ENCODE peak calls at places on chromosomes 4 and X, in nine cellular contexts. J is uterus; H is effector memory CD4-positive, alpha-beta T cell; F is A673; S is right lobe of liver; P is upper lobe of right lung; W is left lung; N is SJSA1; G is right cardiac atrium. V is an unnamed sample. For H3K9me3, the result is how much of the 10 kb centered on the place peaks cover.

GRCh38 chrX:111490683-111491082 is 20.8 kb upstream of the SERTM2 start:
- DNase-seq in P (no peak), J (no peak), H (no peak), W (no peak), S (no peak), G (no peak), N (no peak), F (no peak), V (no peak)

GRCh38 chr4:9989918-9990635 is 31.2 kb downstream of the SLC2A9 start:
- DNase-seq in N (no peak), W (no peak), H (no peak), P (no peak), S (no peak), F (no peak), G (peak), J (no peak), V (no peak)

GRCh38 chrX:16610121-16610565 is 39.8 kb upstream of the S100G start:
- DNase-seq in N (peak), S (no peak), H (no peak), G (no peak), P (no peak), J (no peak), W (no peak), F (peak), V (no peak)

GRCh38 chrX:20066968-20067708 is 49.6 kb downstream of the MAP7D2 start:
- DNase-seq in J (peak), S (no peak), F (peak), P (no peak), W (no peak), N (peak), H (no peak), G (no peak), V (peak)

GRCh38 chrX:82742351-82742750 is 765.7 kb upstream of the POU3F4 start:
- DNase-seq in F (no peak), W (no peak), S (no peak), G (no peak), J (no peak), H (no peak), P (no peak), N (no peak), V (no peak)

GRCh38 chr4:173243321-173243720 is 74.7 kb downstream of the GALNT7 start:
- DNase-seq in N (peak), G (no peak), W (no peak), J (no peak), F (peak), P (no peak), H (no peak), S (no peak), V (no peak)

GRCh38 chrX:69025802-69026301 is 139.4 kb downstream of the PJA1 start:
- DNase-seq in N (no peak), F (no peak), J (no peak), P (no peak), G (no peak), W (no peak), S (no peak), H (no peak), V (no peak)

GRCh38 chrX:118211891-118212816 is 95.5 kb upstream of the KLHL13 start:
- DNase-seq in N (no peak), G (no peak), P (no peak), H (no peak), F (no peak), W (no peak), J (no peak), S (no peak), V (no peak)

GRCh38 chr4:109046549-109047171 is 255.8 kb downstream of the COL25A1 start:
- DNase-seq in P (no peak), J (no peak), S (no peak), G (no peak), H (no peak), N (no peak), F (no peak), W (no peak), V (peak)

GRCh38 chr4:174604198-174604597 is 81.9 kb upstream of the HPGD start:
- DNase-seq in P (no peak), J (no peak), S (no peak), N (no peak), F (peak), G (no peak), H (no peak), W (no peak), V (no peak)

GRCh38 chrX:63012574-63012973 is 338.6 kb downstream of the SPIN4 start:
- DNase-seq in P (no peak), N (no peak), J (no peak), W (no peak), G (no peak), H (no peak), S (no peak), F (no peak), V (no peak)

GRCh38 chrX:134894373-134894895 is 96.4 kb upstream of the SMIM10 start:
- DNase-seq in N (no peak), W (no peak), H (no peak), G (no peak), F (no peak), J (no peak), P (no peak), S (no peak), V (no peak)

GRCh38 chrX:19627533-19627932 is 112.2 kb upstream of the MAP3K15 start:
- DNase-seq in W (no peak), H (no peak), F (no peak), N (no peak), G (no peak), P (no peak), S (no peak), J (no peak), V (no peak)

GRCh38 chr4:6926681-6927478 is 17.3 kb downstream of the TBC1D14 start:
- DNase-seq in S (peak), G (peak), P (peak), F (peak), N (no peak), W (peak), J (no peak), H (peak), V (peak)

DNA sequence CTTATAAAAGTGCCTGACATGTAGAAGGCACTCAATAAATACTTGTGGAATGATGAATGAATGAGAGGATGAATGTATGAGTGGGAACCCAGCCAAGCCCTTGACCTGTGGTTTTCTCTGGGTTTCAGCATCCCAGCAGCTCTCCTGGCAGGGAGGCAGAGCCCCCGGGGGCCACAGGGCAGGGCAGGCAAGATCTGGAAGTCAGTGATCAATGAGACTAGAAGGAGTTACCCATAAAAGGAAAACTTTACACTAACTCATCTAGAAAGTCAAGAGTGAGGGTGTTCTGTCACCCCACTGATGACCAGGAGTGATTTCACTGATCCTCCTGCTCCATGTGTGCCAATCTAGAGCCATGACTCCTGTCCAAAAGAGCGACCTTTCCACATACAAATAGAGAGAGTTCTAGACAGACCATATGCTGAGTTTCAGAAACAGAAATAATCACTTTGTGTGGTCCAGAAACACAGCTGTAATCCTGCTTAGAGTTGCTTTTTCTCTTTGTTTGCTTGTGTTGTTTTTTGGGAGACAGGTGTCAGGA is 37.4 kb downstream of the MGARP start:
- DNase-seq in J (no peak), H (no peak), G (no peak), F (no peak), N (peak), W (no peak), P (no peak), S (no peak), V (no peak)
- H3K27ac ChIP-seq in J (no peak), H (no peak), G (no peak), F (no peak), N (peak), W (no peak), P (no peak), S (no peak), V (peak)

DNA sequence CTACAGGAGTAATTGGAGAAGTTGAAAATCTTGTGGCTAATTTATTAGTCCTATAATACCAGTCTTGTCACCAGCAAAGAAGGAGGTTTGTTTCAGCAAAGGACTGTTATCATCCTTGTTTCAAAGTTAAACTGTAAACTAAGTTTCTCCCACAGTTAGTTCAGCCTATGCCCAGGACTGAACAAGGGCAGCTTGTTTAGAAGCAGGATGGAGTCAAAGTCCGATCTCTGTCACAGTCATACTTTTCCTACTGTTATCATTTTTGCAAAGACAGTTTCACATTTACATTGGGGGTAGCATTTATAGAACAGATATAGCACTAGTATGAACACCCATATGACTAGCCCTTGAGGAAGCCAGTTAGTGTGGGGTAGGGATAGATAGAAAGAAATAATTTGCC is 46.4 kb downstream of the AKAP4 start:
- DNase-seq in F (no peak), G (no peak), J (no peak), P (no peak), H (no peak), N (no peak), W (no peak), S (no peak), V (no peak)
- H3K9me3 ChIP-seq in F (under half), G (under half), J (under half), P (under half), H (under half), N (under half), W (under half), S (under half), V (under half)

DNA sequence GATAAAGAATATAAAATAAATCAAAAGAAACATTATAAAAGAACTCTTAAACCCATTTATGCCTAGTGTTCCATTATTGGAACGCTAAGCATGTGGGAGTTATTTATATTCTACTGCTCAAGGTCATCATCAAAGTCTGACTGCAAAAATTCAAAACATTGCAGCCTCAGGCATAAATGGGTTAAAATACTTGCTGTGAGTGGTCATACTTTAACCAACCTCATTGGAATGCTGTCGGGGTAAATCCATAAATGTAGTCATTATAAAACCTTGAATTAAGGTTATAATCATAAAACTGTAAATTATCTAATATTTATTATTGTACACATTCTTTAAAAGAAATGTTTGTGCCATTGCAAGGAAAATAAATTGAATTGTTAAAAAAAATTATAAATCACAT is 55.0 kb downstream of the RPS6KA6 start:
- DNase-seq in W (no peak), F (no peak), P (no peak), S (no peak), H (no peak), J (no peak), G (no peak), N (no peak), V (no peak)
- H3K27ac ChIP-seq in W (no peak), F (no peak), P (no peak), S (no peak), H (no peak), J (no peak), G (no peak), N (no peak), V (no peak)

DNA sequence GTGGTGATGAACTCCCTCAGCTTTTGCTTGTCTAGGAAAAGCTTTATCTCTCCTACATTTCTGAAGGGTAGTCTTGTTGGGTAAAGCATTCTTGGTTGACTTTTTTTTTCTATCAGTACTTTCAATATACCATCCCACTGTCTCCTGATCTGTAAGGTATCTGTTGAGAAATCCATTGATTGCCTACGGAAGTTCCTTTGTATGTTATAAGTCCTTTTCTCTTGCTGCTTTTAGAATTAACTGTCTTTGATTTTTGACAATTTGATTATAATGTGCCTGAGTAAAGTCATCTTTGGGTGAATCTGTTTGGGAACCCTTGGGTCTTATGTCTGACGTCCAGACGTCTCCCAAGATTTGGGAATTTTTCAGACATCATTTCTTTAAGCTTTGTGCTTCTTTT is 30.8 kb downstream of the SCLT1 start:
- DNase-seq in H (no peak), G (no peak), N (no peak), J (no peak), S (no peak), W (no peak), F (no peak), P (no peak), V (no peak)
- H3K9me3 ChIP-seq in H (under half), G (under half), N (under half), J (under half), S (under half), W (under half), F (half or more), P (under half), V (under half)

GRCh38 chrX:155071694-155072215 is 447 bp downstream of the BRCC3 start:
- DNase-seq in W (no peak), F (peak), N (no peak), H (no peak), G (peak), J (no peak), S (no peak), P (no peak), V (no peak)

GRCh38 chrX:155070663-155070974 is 317 bp downstream of the CMC4 start:
- DNase-seq in S (no peak), P (no peak), J (no peak), G (no peak), N (no peak), F (no peak), W (no peak), H (no peak), V (no peak)

GRCh38 chrX:155070975-155071693 is at the start of the genes BRCC3, CMC4 and MTCP1:
- DNase-seq in F (peak), W (peak), J (peak), S (peak), H (peak), P (peak), N (peak), G (peak), V (peak)

GRCh38 chrX:155069414-155069813 is 1.5 kb downstream of the CMC4 start:
- DNase-seq in W (no peak), S (no peak), N (no peak), H (no peak), G (no peak), J (no peak), P (no peak), F (no peak), V (no peak)

GRCh38 chrX:155070038-155070437 is 898 bp downstream of the CMC4 start:
- DNase-seq in W (no peak), P (no peak), J (no peak), H (no peak), F (no peak), G (no peak), S (no peak), N (peak), V (no peak)
- H3K27ac ChIP-seq in W (peak), P (no peak), J (peak), H (peak), F (peak), G (peak), S (peak), N (peak), V (peak)

DNA sequence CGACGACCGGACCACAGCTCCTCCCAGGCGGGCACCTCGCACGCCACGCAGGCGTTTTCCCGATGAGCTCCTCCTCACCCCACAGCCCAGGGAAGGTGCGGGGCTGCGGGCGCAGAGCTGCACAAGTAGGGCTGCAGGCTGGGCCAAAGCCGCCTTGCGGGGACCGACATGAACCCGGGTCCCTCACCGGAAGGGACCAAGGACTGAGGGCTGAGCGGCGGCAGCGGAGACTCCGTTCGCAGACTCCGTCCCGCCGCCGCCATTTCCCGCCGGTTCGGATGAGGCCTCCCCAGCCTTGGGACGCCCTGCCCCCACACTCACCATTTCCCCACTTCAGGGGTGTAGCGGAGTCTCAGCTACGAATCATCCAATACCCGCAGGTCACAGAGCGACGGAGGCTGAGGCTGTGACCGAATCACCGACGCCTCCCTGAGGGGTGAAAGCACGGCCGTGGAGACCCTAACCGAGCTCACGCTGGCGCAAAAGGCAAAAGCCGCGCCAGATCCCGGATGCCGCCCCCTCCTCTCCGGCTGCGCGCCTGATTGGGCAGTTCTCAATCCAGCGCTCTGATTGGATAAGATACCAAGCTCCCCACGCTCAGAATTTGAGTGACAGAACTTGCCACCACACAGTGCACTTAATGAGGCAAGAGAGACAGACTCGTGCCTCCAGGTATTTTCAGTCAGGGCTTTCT is at the start of gene ZNF732:
- DNase-seq in W (no peak), F (no peak), G (peak), N (no peak), J (peak), H (no peak), P (no peak), S (no peak), V (peak)
- H3K9me3 ChIP-seq in W (under half), F (under half), G (under half), N (under half), J (under half), H (under half), P (under half), S (under half), V (under half)

V was measured in adrenal gland.